ENCODE peak calls at places on chromosome 3, in five cellular contexts. K, H, Y, C and G are unnamed samples.

GRCh38 chr3:34260991-34261365 is 462.5 kb downstream of the PDCD6IP start:
- DNase-seq in K (no peak), H (no peak), Y (no peak), C (no peak), G (no peak)

GRCh38 chr3:89946863-89947262 is 839.4 kb downstream of the EPHA3 start:
- DNase-seq in K (no peak), H (no peak), Y (no peak), C (no peak), G (no peak)

GRCh38 chr3:53346514-53346913 is 829 bp downstream of the DCP1A start:
- DNase-seq in K (no peak), H (no peak), Y (no peak), C (peak; percentile 48), G (no peak)

GRCh38 chr3:176395269-176395668 is 802.0 kb downstream of the TBL1XR1 start:
- DNase-seq in K (no peak), H (no peak), Y (no peak), C (no peak), G (no peak)

GRCh38 chr3:168684519-168684918 is 588.8 kb upstream of the GOLIM4 start:
- DNase-seq in K (no peak), H (no peak), Y (no peak), C (peak; percentile 5), G (no peak)

GRCh38 chr3:13235079-13235478 is 161.8 kb upstream of the IQSEC1 start:
- DNase-seq in K (no peak), H (no peak), Y (no peak), C (no peak), G (no peak)

GRCh38 chr3:125478321-125478720 is 41.7 kb downstream of the SNX4 start:
- DNase-seq in K (no peak), H (no peak), Y (no peak), C (no peak), G (no peak)

GRCh38 chr3:159245871-159246270 is 444.0 kb downstream of the MFSD1 start:
- DNase-seq in K (no peak), H (no peak), Y (no peak), C (no peak), G (no peak)

GRCh38 chr3:139353920-139354556 is 10.2 kb downstream of the MRPS22 start:
- DNase-seq in K (no peak), H (no peak), Y (no peak), C (peak; percentile 77), G (no peak)

GRCh38 chr3:42591811-42592210 is 1.2 kb downstream of the SS18L2 start:
- DNase-seq in K (no peak), H (no peak), Y (no peak), C (no peak), G (no peak)

GRCh38 chr3:58066842-58067241 is 58.6 kb downstream of the FLNB start:
- DNase-seq in K (no peak), H (no peak), Y (no peak), C (no peak), G (no peak)

GRCh38 chr3:160667452-160667851 is 9.5 kb upstream of the ARL14 start:
- DNase-seq in K (no peak), H (no peak), Y (no peak), C (peak; percentile 61), G (no peak)

GRCh38 chr3:118144919-118145318 is 889.7 kb downstream of the IGSF11 start:
- DNase-seq in K (no peak), H (no peak), Y (no peak), C (peak; percentile 16), G (no peak)

GRCh38 chr3:45134758-45135521 is 11.2 kb downstream of the CDCP1 start:
- DNase-seq in K (no peak), H (no peak), Y (no peak), C (no peak), G (no peak)

GRCh38 chr3:128464702-128465101 is 2.0 kb downstream of the DNAJB8 start:
- DNase-seq in K (no peak), H (no peak), Y (no peak), C (no peak), G (no peak)

GRCh38 chr3:3429841-3430240 is 250.3 kb upstream of the CRBN start:
- DNase-seq in K (no peak), H (no peak), Y (no peak), C (no peak), G (no peak)

GRCh38 chr3:136699271-136699828 is 52.8 kb downstream of the STAG1 start:
- DNase-seq in K (no peak), H (no peak), Y (no peak), C (peak; percentile 53), G (no peak)

GRCh38 chr3:134366928-134367352 is 7.3 kb downstream of the AMOTL2 start:
- DNase-seq in K (no peak), H (peak; percentile 92), Y (peak; percentile 62), C (no peak), G (no peak)

GRCh38 chr3:128794067-128794768 is 68.2 kb downstream of the RAB7A start:
- DNase-seq in K (no peak), H (no peak), Y (no peak), C (peak; percentile 35), G (no peak)

GRCh38 chr3:46892285-46893145 is 15.0 kb downstream of the PTH1R start:
- DNase-seq in K (no peak), H (peak; percentile 82), Y (peak; percentile 74), C (peak; percentile 94), G (peak; percentile 83)

GRCh38 chr3:138230525-138230924 is 43.4 kb downstream of the ARMC8 start:
- DNase-seq in K (no peak), H (no peak), Y (no peak), C (no peak), G (no peak)

GRCh38 chr3:111012388-111013248 is 59.0 kb upstream of the NECTIN3 start:
- DNase-seq in K (no peak), H (no peak), Y (no peak), C (peak; percentile 59), G (no peak)

GRCh38 chr3:126944089-126944965 is 38.6 kb upstream of the PLXNA1 start:
- DNase-seq in K (no peak), H (no peak), Y (no peak), C (no peak), G (no peak)

GRCh38 chr3:126939347-126939735 is 43.6 kb upstream of the PLXNA1 start:
- DNase-seq in K (no peak), H (peak; percentile 65), Y (no peak), C (peak; percentile 68), G (no peak)

GRCh38 chr3:126945171-126945721 is 37.7 kb upstream of the PLXNA1 start:
- DNase-seq in K (no peak), H (no peak), Y (no peak), C (peak; percentile 37), G (no peak)

GRCh38 chr3:126938520-126939346 is 44.2 kb upstream of the PLXNA1 start:
- DNase-seq in K (no peak), H (no peak), Y (no peak), C (no peak), G (no peak)

DNA sequence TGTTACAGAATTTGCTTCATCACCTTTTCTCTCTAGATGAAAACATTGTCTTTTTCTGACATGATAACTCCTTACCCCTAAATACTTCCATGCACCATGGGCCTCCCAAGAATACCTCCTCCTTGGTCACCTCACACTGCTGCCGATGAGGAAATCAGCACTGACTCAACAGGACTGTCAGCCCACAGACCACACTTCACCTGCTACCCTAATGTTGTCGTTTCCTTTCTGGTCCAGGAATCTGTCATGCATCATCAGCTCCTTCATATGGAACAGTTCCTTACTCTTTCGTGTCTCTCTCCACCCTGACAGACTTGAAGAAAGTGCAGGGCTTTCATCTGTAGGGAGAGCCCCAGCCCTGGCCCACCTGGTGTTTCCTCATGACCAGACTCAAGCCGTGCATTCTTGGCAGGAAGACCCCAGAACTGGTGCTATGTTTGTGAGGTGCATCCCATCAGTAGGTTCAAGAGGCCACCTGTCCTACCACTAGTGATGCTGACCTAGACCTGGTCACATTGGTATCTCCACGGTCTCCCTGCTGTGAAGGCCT is 41.1 kb upstream of the PLXNA1 start:
- DNase-seq in K (no peak), H (no peak), Y (no peak), C (no peak), G (no peak)
- H3K27ac ChIP-seq in K (no peak overlapping the region), H (no peak overlapping the region), Y (no peak overlapping the region), C (no peak overlapping the region), G (no peak overlapping the region)

GRCh38 chr3:146280859-146281258 is 30.0 kb upstream of the PLSCR4 start:
- DNase-seq in K (no peak), H (no peak), Y (no peak), C (no peak), G (no peak)

GRCh38 chr3:146275476-146275875 is 24.6 kb upstream of the PLSCR4 start:
- DNase-seq in K (no peak), H (no peak), Y (no peak), C (peak; percentile 76), G (no peak)

GRCh38 chr3:146273721-146274407 is 23.0 kb upstream of the PLSCR4 start:
- DNase-seq in K (no peak), H (no peak), Y (no peak), C (no peak), G (no peak)

GRCh38 chr3:146274833-146275232 is 23.9 kb upstream of the PLSCR4 start:
- DNase-seq in K (no peak), H (no peak), Y (no peak), C (no peak), G (no peak)

GRCh38 chr3:146277953-146278631 is 27.2 kb upstream of the PLSCR4 start:
- DNase-seq in K (no peak), H (no peak), Y (no peak), C (no peak), G (no peak)
- H3K27ac ChIP-seq in K (no peak overlapping the region), H (no peak overlapping the region), Y (peak overlapping the region; percentile 56), C (no peak overlapping the region), G (peak overlapping the region; percentile 49)

DNA sequence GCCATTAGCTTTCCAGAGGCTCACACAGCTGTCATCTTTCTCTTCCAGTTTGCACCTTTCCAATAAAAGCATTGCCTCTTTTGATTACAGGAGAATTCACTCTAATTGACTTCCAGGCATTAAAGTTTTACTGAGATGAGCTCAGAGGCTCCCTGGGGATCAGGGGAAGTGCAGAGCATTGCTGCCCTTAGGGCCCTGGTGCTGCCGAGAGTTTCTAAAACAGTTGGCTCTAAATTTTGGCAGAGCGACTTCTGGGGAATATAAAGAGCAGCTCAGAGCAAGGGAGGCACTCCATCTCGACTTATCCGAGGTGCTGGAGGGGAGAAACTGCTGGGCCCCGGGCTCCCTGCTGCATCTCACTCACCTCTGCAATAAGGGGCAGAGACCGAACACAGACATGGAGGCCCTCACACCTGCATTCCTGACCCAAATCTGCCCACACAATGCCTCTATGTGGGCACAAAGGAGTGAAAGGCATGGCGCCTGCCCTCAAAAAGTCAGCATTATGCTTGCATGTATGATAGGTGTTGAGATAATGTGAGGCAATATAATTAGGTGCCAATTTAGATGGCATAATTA is 61.7 kb downstream of the SCN11A start:
- DNase-seq in K (no peak), H (no peak), Y (no peak), C (peak; percentile 32), G (no peak)
- H3K27ac ChIP-seq in K (no peak overlapping the region), H (no peak overlapping the region), Y (no peak overlapping the region), C (no peak overlapping the region), G (no peak overlapping the region)

DNA sequence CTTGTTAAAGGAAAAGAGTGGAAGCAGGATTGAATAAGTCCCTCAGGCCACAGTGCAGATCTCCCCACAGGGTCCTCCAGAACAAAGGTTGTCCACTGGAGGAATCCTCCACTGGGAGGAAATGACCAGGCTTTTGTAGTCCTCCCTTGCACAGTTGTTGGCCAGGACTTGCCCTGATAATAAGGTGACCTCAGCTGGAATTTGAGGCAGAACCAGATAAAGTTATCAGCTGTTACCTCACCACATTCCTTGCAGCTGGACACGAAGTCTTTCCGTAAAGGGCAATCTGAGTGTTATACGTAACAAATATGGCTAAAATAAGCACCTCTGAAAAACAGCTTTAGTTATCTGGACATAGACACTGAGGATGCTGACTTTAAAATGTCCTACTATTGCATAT is 83.5 kb upstream of the NAALADL2 start:
- DNase-seq in K (no peak), H (no peak), Y (no peak), C (peak; percentile 75), G (no peak)
- H3K27ac ChIP-seq in K (no peak overlapping the region), H (no peak overlapping the region), Y (peak overlapping the region; percentile 40), C (no peak overlapping the region), G (peak overlapping the region; percentile 86)